ENCODE peak calls at places on chromosomes 3 and 15, in seven cellular contexts. One of them, this sample, is unnamed.

GRCh38 chr3:51343918-51344687 is 41.0 kb upstream of the MANF start:
- DNase-seq in cardiac fibroblast: peak
- DNase-seq in AG09319: peak
- DNase-seq in fibroblast of the aortic adventitia: peak
- DNase-seq in heart left ventricle: no peak
- DNase-seq in lower leg skin: peak
- DNase-seq in progenitor cell of endocrine pancreas: no peak
- DNase-seq in this sample: no peak

GRCh38 chr3:148829926-148830325 is 2.3 kb downstream of the CPB1 start:
- DNase-seq in fibroblast of the aortic adventitia: no peak
- DNase-seq in heart left ventricle: no peak
- DNase-seq in lower leg skin: no peak
- DNase-seq in cardiac fibroblast: no peak
- DNase-seq in progenitor cell of endocrine pancreas: no peak
- DNase-seq in AG09319: no peak
- DNase-seq in this sample: no peak

GRCh38 chr15:66692808-66693596 is 9.0 kb upstream of the SMAD6 start:
- DNase-seq in heart left ventricle: no peak
- DNase-seq in AG09319: no peak
- DNase-seq in fibroblast of the aortic adventitia: no peak
- DNase-seq in lower leg skin: no peak
- DNase-seq in cardiac fibroblast: no peak
- DNase-seq in progenitor cell of endocrine pancreas: no peak
- DNase-seq in this sample: no peak

GRCh38 chr3:167705840-167706239 is 28.9 kb downstream of the PDCD10 start:
- DNase-seq in cardiac fibroblast: peak
- DNase-seq in heart left ventricle: no peak
- DNase-seq in lower leg skin: no peak
- DNase-seq in fibroblast of the aortic adventitia: peak
- DNase-seq in AG09319: no peak
- DNase-seq in progenitor cell of endocrine pancreas: no peak
- DNase-seq in this sample: no peak

GRCh38 chr15:89649013-89649625 is 6.1 kb downstream of the KIF7 start:
- DNase-seq in fibroblast of the aortic adventitia: no peak
- DNase-seq in heart left ventricle: no peak
- DNase-seq in cardiac fibroblast: no peak
- DNase-seq in progenitor cell of endocrine pancreas: no peak
- DNase-seq in lower leg skin: no peak
- DNase-seq in AG09319: no peak
- DNase-seq in this sample: no peak

GRCh38 chr3:69452295-69452694 is 66.4 kb upstream of the FRMD4B start:
- DNase-seq in progenitor cell of endocrine pancreas: no peak
- DNase-seq in fibroblast of the aortic adventitia: no peak
- DNase-seq in heart left ventricle: no peak
- DNase-seq in lower leg skin: no peak
- DNase-seq in cardiac fibroblast: no peak
- DNase-seq in AG09319: no peak
- DNase-seq in this sample: no peak

GRCh38 chr3:162353414-162353813 is 856.8 kb downstream of the OTOL1 start:
- DNase-seq in fibroblast of the aortic adventitia: no peak
- DNase-seq in progenitor cell of endocrine pancreas: no peak
- DNase-seq in cardiac fibroblast: no peak
- DNase-seq in heart left ventricle: no peak
- DNase-seq in AG09319: no peak
- DNase-seq in lower leg skin: no peak
- DNase-seq in this sample: no peak

GRCh38 chr15:82530606-82531379 is 9.5 kb downstream of the RPS17 start:
- DNase-seq in cardiac fibroblast: peak
- DNase-seq in progenitor cell of endocrine pancreas: peak
- DNase-seq in fibroblast of the aortic adventitia: peak
- DNase-seq in heart left ventricle: peak
- DNase-seq in lower leg skin: peak
- DNase-seq in AG09319: no peak
- DNase-seq in this sample: no peak

GRCh38 chr3:157906627-157907026 is 199.6 kb downstream of the SHOX2 start:
- DNase-seq in fibroblast of the aortic adventitia: peak
- DNase-seq in lower leg skin: no peak
- DNase-seq in progenitor cell of endocrine pancreas: no peak
- DNase-seq in AG09319: peak
- DNase-seq in cardiac fibroblast: peak
- DNase-seq in heart left ventricle: no peak
- DNase-seq in this sample: peak
- TF ChIP-seq CTCF in fibroblast of the aortic adventitia: peak
- TF ChIP-seq CTCF in lower leg skin: no peak
- TF ChIP-seq CTCF in progenitor cell of endocrine pancreas: no peak
- TF ChIP-seq CTCF in AG09319: peak
- TF ChIP-seq CTCF in cardiac fibroblast: no peak
- TF ChIP-seq CTCF in heart left ventricle: no peak
- TF ChIP-seq CTCF in this sample: peak

GRCh38 chr3:58993547-58993946 is 56.3 kb downstream of the CFAP20DC start:
- DNase-seq in heart left ventricle: no peak
- DNase-seq in cardiac fibroblast: no peak
- DNase-seq in progenitor cell of endocrine pancreas: no peak
- DNase-seq in AG09319: no peak
- DNase-seq in lower leg skin: no peak
- DNase-seq in fibroblast of the aortic adventitia: no peak
- DNase-seq in this sample: no peak

GRCh38 chr3:58991623-58992022 is 58.2 kb downstream of the CFAP20DC start:
- DNase-seq in AG09319: no peak
- DNase-seq in lower leg skin: no peak
- DNase-seq in progenitor cell of endocrine pancreas: no peak
- DNase-seq in cardiac fibroblast: no peak
- DNase-seq in fibroblast of the aortic adventitia: no peak
- DNase-seq in heart left ventricle: no peak
- DNase-seq in this sample: no peak

GRCh38 chr3:58996730-58997129 is 53.1 kb downstream of the CFAP20DC start:
- DNase-seq in fibroblast of the aortic adventitia: no peak
- DNase-seq in progenitor cell of endocrine pancreas: no peak
- DNase-seq in AG09319: no peak
- DNase-seq in lower leg skin: no peak
- DNase-seq in heart left ventricle: no peak
- DNase-seq in cardiac fibroblast: no peak
- DNase-seq in this sample: no peak

GRCh38 chr3:58998476-58999117 is 51.2 kb downstream of the CFAP20DC start:
- DNase-seq in lower leg skin: no peak
- DNase-seq in AG09319: peak
- DNase-seq in heart left ventricle: no peak
- DNase-seq in progenitor cell of endocrine pancreas: no peak
- DNase-seq in cardiac fibroblast: peak
- DNase-seq in fibroblast of the aortic adventitia: peak
- DNase-seq in this sample: peak

GRCh38 chr3:58994746-58995330 is 55.0 kb downstream of the CFAP20DC start:
- DNase-seq in cardiac fibroblast: peak
- DNase-seq in lower leg skin: no peak
- DNase-seq in AG09319: peak
- DNase-seq in heart left ventricle: no peak
- DNase-seq in progenitor cell of endocrine pancreas: peak
- DNase-seq in fibroblast of the aortic adventitia: peak
- DNase-seq in this sample: peak
- TF ChIP-seq CTCF in cardiac fibroblast: peak
- TF ChIP-seq CTCF in lower leg skin: no peak
- TF ChIP-seq CTCF in AG09319: peak
- TF ChIP-seq CTCF in heart left ventricle: peak
- TF ChIP-seq CTCF in progenitor cell of endocrine pancreas: peak
- TF ChIP-seq CTCF in fibroblast of the aortic adventitia: peak
- TF ChIP-seq CTCF in this sample: peak

DNA sequence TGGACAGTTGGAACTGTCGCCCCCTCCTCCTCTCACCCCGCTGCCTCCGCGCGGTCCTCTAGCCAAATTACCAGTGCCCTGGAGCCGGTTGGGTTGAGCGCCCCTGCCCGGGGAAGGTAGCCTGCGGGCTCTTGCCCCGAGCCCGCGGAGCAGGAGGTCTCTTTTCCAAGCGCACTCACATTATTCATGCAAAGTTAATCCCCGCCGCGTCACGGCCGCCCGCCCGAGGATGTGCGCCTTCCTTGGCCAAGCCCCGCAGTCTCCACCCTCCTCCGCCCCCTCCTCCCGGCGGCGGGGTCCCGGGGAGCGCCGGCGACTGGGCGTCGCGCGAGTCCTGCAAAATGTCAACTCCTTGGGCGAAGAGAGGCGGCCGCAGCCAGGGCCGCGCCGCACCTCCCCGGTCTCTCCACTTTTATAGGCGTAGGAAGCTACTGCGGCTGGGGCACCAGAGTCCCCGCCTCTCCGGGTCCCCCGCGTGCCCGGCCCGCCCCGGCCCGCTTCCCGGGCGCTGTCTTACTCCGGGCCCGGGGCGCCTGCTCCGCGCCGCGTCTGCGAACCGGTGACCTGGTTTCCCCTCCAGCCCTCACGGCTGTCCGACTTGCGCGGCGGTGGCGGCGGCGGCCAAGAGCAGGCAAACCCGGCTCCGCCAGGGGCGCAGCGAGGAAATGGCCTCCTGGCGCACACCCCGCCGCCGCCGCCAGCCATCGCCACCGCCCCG is at the start of gene THRB:
- DNase-seq in cardiac fibroblast: peak
- DNase-seq in fibroblast of the aortic adventitia: peak
- DNase-seq in heart left ventricle: peak
- DNase-seq in AG09319: no peak
- DNase-seq in lower leg skin: peak
- DNase-seq in progenitor cell of endocrine pancreas: peak
- DNase-seq in this sample: no peak
- TF ChIP-seq CTCF in cardiac fibroblast: peak
- TF ChIP-seq CTCF in fibroblast of the aortic adventitia: peak
- TF ChIP-seq CTCF in heart left ventricle: peak
- TF ChIP-seq CTCF in AG09319: peak
- TF ChIP-seq CTCF in lower leg skin: no peak
- TF ChIP-seq CTCF in progenitor cell of endocrine pancreas: peak
- TF ChIP-seq CTCF in this sample: peak

GRCh38 chr3:115937054-115937453 is 313.7 kb downstream of the GAP43 start:
- DNase-seq in cardiac fibroblast: no peak
- DNase-seq in fibroblast of the aortic adventitia: peak
- DNase-seq in lower leg skin: no peak
- DNase-seq in progenitor cell of endocrine pancreas: no peak
- DNase-seq in heart left ventricle: no peak
- DNase-seq in AG09319: no peak
- DNase-seq in this sample: no peak
- TF ChIP-seq CTCF in cardiac fibroblast: peak
- TF ChIP-seq CTCF in fibroblast of the aortic adventitia: peak
- TF ChIP-seq CTCF in lower leg skin: no peak
- TF ChIP-seq CTCF in progenitor cell of endocrine pancreas: peak
- TF ChIP-seq CTCF in heart left ventricle: peak
- TF ChIP-seq CTCF in AG09319: peak
- TF ChIP-seq CTCF in this sample: no peak

This sample was measured in HFF-Myc.